ENCODE peak calls at places on chromosomes 11 and 22, in six cellular contexts. A is fibroblast of mammary gland, B is kidney epithelial cell, M is fibroblast of pulmonary artery, R is left ventricle myocardium inferior, H is mucosa of descending colon. O is an unnamed sample.

GRCh38 chr11:112292785-112293407 is 32.2 kb upstream of the PLET1 start:
- DNase-seq in A (peak; percentile 84), B (peak; percentile 53), M (peak; percentile 89), R (no peak), H (no peak), O (peak; percentile 83)

GRCh38 chr22:19912236-19912999 is 29.2 kb upstream of the COMT start:
- DNase-seq in A (no peak), B (no peak), M (no peak), R (no peak), H (no peak), O (no peak)

GRCh38 chr11:61912530-61912898 is 4.9 kb downstream of the RAB3IL1 start:
- DNase-seq in A (no peak), B (no peak), M (no peak), R (peak; percentile 25), H (peak; percentile 19), O (peak; percentile 73)

GRCh38 chr22:17920145-17920605 is 104.2 kb downstream of the MICAL3 start:
- DNase-seq in A (peak; percentile 20), B (no peak), M (peak; percentile 56), R (peak; percentile 76), H (peak; percentile 78), O (no peak)

GRCh38 chr11:64298966-64299846 is 952 bp upstream of the CATSPERZ start:
- DNase-seq in A (no peak), B (no peak), M (no peak), R (peak; percentile 70), H (peak; percentile 75), O (peak; percentile 89)

GRCh38 chr11:125777309-125777708 is 1.3 kb downstream of the PATE2 start:
- DNase-seq in A (peak; percentile 22), B (no peak), M (peak; percentile 64), R (no peak), H (no peak), O (no peak)

GRCh38 chr11:94175545-94175944 is 46.9 kb downstream of the PANX1 start:
- DNase-seq in A (peak; percentile 92), B (peak; percentile 35), M (peak; percentile 79), R (no peak), H (no peak), O (no peak)

GRCh38 chr22:27238935-27239510 is 562.5 kb downstream of the MN1 start:
- DNase-seq in A (peak; percentile 87), B (peak; percentile 99), M (peak; percentile 99), R (peak; percentile 89), H (peak; percentile 32), O (peak; percentile 89)

GRCh38 chr11:110297726-110298297 is 1.4 kb upstream of the RDX start:
- DNase-seq in A (no peak), B (no peak), M (peak; percentile 31), R (no peak), H (no peak), O (no peak)

GRCh38 chr11:1271002-1271401 is 38.4 kb downstream of the TOLLIP start:
- DNase-seq in A (no peak), B (no peak), M (no peak), R (no peak), H (no peak), O (no peak)

GRCh38 chr11:46947399-46948077 is 11.0 kb downstream of the CSTPP1 start:
- DNase-seq in A (no peak), B (no peak), M (no peak), R (no peak), H (no peak), O (no peak)

GRCh38 chr11:35045219-35045819 is 93.7 kb upstream of the CD44 start:
- DNase-seq in A (no peak), B (no peak), M (no peak), R (no peak), H (no peak), O (no peak)

GRCh38 chr11:96012086-96012824 is 88.3 kb upstream of the MTMR2 start:
- DNase-seq in A (peak; percentile 87), B (peak; percentile 99), M (peak; percentile 92), R (no peak), H (peak; percentile 41), O (no peak)

GRCh38 chr11:106061249-106061794 is 15.8 kb downstream of the KBTBD3 start:
- DNase-seq in A (no peak), B (no peak), M (no peak), R (no peak), H (no peak), O (no peak)

GRCh38 chr22:36301851-36302250 is 48.9 kb downstream of the APOL1 start:
- DNase-seq in A (peak; percentile 45), B (no peak), M (peak; percentile 19), R (no peak), H (no peak), O (no peak)

GRCh38 chr11:75386912-75387311 is 12.4 kb upstream of the RPS3 start:
- DNase-seq in A (no peak), B (no peak), M (no peak), R (no peak), H (no peak), O (peak; percentile 23)

GRCh38 chr22:41442240-41442792 is 4.3 kb downstream of the TOB2 start:
- DNase-seq in A (no peak), B (no peak), M (no peak), R (no peak), H (no peak), O (no peak)

GRCh38 chr11:44524751-44525171 is 40.7 kb upstream of the CD82 start:
- DNase-seq in A (no peak), B (no peak), M (peak; percentile 25), R (no peak), H (no peak), O (no peak)

GRCh38 chr22:18121436-18122253 is 11.0 kb downstream of the TUBA8 start:
- DNase-seq in A (no peak), B (no peak), M (no peak), R (no peak), H (no peak), O (no peak)

GRCh38 chr22:38056969-38057841 is at the start of gene PICK1:
- DNase-seq in A (peak; percentile 86), B (peak; percentile 71), M (peak; percentile 92), R (peak; percentile 84), H (peak; percentile 88), O (peak; percentile 97)
- TF ChIP-seq CTCF in A (no peak), B (no peak), M (no peak), R (no peak), H (no peak), O (no peak)

DNA sequence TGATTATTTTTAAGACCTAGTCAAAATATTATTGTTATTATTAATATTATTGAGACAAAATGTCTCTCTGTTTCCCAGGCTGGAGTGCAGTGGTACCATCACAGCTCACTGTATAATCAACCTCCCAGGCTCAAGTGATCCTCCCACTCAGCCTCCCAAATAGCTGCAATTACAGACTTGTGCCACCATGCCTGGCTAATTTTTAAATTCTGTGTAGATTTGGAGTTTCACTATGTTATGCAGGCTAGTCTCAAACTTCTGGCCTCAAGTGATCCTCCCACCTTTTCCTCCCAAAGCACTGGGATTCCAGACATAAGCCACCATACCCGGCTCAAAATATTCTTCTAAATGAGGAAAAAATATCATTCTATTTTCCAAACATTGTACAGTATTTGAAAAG is 37.0 kb downstream of the SLC36A4 start:
- DNase-seq in A (no peak), B (no peak), M (peak; percentile 2), R (no peak), H (no peak), O (no peak)
- TF ChIP-seq CTCF in A (no peak), B (no peak), M (no peak), R (no peak), H (no peak), O (no peak)

GRCh38 chr11:72349053-72349452 is 85.3 kb downstream of the CLPB start:
- DNase-seq in A (no peak), B (no peak), M (no peak), R (no peak), H (no peak), O (no peak)

GRCh38 chr11:72348250-72348649 is 86.1 kb downstream of the CLPB start:
- DNase-seq in A (no peak), B (no peak), M (no peak), R (no peak), H (no peak), O (no peak)

GRCh38 chr11:72349616-72350218 is 84.6 kb downstream of the CLPB start:
- DNase-seq in A (peak; percentile 51), B (no peak), M (peak; percentile 14), R (peak; percentile 23), H (no peak), O (no peak)

GRCh38 chr11:72350752-72351151 is 83.6 kb downstream of the CLPB start:
- DNase-seq in A (peak; percentile 12), B (no peak), M (peak; percentile 21), R (no peak), H (no peak), O (no peak)

GRCh38 chr11:72347691-72348090 is 86.6 kb downstream of the CLPB start:
- DNase-seq in A (no peak), B (no peak), M (no peak), R (no peak), H (no peak), O (no peak)
- TF ChIP-seq CTCF in A (no peak), B (no peak), M (no peak), R (no peak), H (no peak), O (no peak)

GRCh38 chr11:68827733-68828132 is 14.0 kb downstream of the CPT1A start:
- DNase-seq in A (no peak), B (no peak), M (no peak), R (no peak), H (peak; percentile 49), O (no peak)
- TF ChIP-seq CTCF in A (no peak), B (peak; percentile 7), M (no peak), R (no peak), H (no peak), O (no peak)

GRCh38 chr22:49769691-49770315 is 57.9 kb downstream of the BRD1 start:
- DNase-seq in A (no peak), B (no peak), M (no peak), R (peak; percentile 9), H (peak; percentile 19), O (no peak)
- TF ChIP-seq CTCF in A (no peak), B (no peak), M (no peak), R (no peak), H (no peak), O (no peak)

GRCh38 chr22:47106806-47107205 is 344.4 kb downstream of the TBC1D22A start:
- DNase-seq in A (no peak), B (no peak), M (no peak), R (no peak), H (no peak), O (no peak)
- TF ChIP-seq CTCF in A (no peak), B (no peak), M (no peak), R (no peak), H (no peak), O (no peak)

DNA sequence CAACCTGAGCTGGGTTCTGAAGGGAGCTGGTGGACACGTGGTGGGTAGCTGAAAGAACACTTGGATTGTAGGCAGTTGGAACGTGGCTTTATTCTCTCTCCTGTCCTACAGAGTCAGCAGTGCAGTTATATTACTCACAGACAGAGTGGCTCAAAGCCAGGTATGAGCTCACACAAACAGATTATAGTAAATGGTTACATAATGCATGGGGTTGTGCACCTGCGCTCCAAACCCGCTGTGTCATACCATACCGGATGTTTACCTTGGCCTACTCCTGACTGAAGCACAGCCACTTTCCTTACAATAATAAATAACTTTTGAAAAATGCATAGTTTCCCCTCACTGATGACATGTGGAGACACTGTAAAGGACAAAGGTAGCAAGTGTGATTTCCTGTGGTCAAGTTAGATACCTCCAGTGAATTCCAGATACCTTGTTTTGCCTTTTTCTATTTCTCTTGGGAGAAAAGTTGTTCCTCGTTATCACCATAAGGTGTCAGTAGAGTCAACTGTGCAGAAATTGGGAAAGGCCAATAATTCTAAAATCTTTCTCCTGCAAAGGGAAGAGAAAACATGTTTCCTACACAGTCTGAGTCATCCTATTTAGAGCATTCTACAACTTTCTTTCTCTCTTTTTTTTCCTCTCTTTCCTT is 13.5 kb downstream of the MS4A6A start:
- DNase-seq in A (peak; percentile 11), B (peak; percentile 26), M (peak; percentile 47), R (no peak), H (no peak), O (no peak)
- TF ChIP-seq CTCF in A (peak; percentile 22), B (peak; percentile 34), M (peak; percentile 32), R (peak; percentile 50), H (no peak), O (no peak)